ENCODE peak calls at places on chromosomes 1 and 21, in nine cellular contexts. One of them, this sample, is unnamed.

GRCh38 chr1:167416506-167416905 is 101.8 kb downstream of the CD247 start:
- DNase-seq in amygdala: no peak
- DNase-seq in cardiac muscle cell: no peak
- DNase-seq in activated T-helper 1 cell treated with anti-CD3 and anti-CD28 coated beads, Interleukin-2, amount 50 U/mL, for 16 hours: no peak
- DNase-seq in left colon: no peak
- DNase-seq in H9: no peak
- DNase-seq in neural crest cell: no peak
- DNase-seq in ELF-1: peak; percentile 64
- DNase-seq in MV-4-11: no peak
- DNase-seq in this sample: no peak

GRCh38 chr1:192580351-192580962 is 4.9 kb downstream of the RGS1 start:
- DNase-seq in activated T-helper 1 cell treated with anti-CD3 and anti-CD28 coated beads, Interleukin-2, amount 50 U/mL, for 16 hours: no peak
- DNase-seq in H9: no peak
- DNase-seq in neural crest cell: no peak
- DNase-seq in cardiac muscle cell: peak; percentile 77
- DNase-seq in amygdala: no peak
- DNase-seq in ELF-1: no peak
- DNase-seq in left colon: no peak
- DNase-seq in MV-4-11: peak; percentile 34
- DNase-seq in this sample: peak; percentile 16

GRCh38 chr1:37262439-37263170 is 211.8 kb upstream of the ZC3H12A start:
- DNase-seq in amygdala: peak; percentile 13
- DNase-seq in ELF-1: no peak
- DNase-seq in cardiac muscle cell: no peak
- DNase-seq in MV-4-11: no peak
- DNase-seq in activated T-helper 1 cell treated with anti-CD3 and anti-CD28 coated beads, Interleukin-2, amount 50 U/mL, for 16 hours: no peak
- DNase-seq in left colon: no peak
- DNase-seq in H9: no peak
- DNase-seq in neural crest cell: no peak
- DNase-seq in this sample: no peak

GRCh38 chr1:9805006-9805526 is 18.7 kb downstream of the CLSTN1 start:
- DNase-seq in MV-4-11: no peak
- DNase-seq in neural crest cell: no peak
- DNase-seq in H9: no peak
- DNase-seq in amygdala: no peak
- DNase-seq in activated T-helper 1 cell treated with anti-CD3 and anti-CD28 coated beads, Interleukin-2, amount 50 U/mL, for 16 hours: no peak
- DNase-seq in left colon: no peak
- DNase-seq in cardiac muscle cell: no peak
- DNase-seq in ELF-1: no peak
- DNase-seq in this sample: peak; percentile 7

GRCh38 chr1:183238071-183238470 is 52.0 kb downstream of the LAMC2 start:
- DNase-seq in amygdala: no peak
- DNase-seq in cardiac muscle cell: peak; percentile 24
- DNase-seq in activated T-helper 1 cell treated with anti-CD3 and anti-CD28 coated beads, Interleukin-2, amount 50 U/mL, for 16 hours: no peak
- DNase-seq in neural crest cell: no peak
- DNase-seq in MV-4-11: no peak
- DNase-seq in H9: no peak
- DNase-seq in left colon: no peak
- DNase-seq in ELF-1: no peak
- DNase-seq in this sample: no peak

GRCh38 chr1:119001181-119002018 is 13.3 kb upstream of the TBX15 start:
- DNase-seq in MV-4-11: peak; percentile 30
- DNase-seq in left colon: no peak
- DNase-seq in neural crest cell: no peak
- DNase-seq in cardiac muscle cell: peak; percentile 49
- DNase-seq in ELF-1: no peak
- DNase-seq in activated T-helper 1 cell treated with anti-CD3 and anti-CD28 coated beads, Interleukin-2, amount 50 U/mL, for 16 hours: no peak
- DNase-seq in H9: peak; percentile 46
- DNase-seq in amygdala: no peak
- DNase-seq in this sample: no peak

GRCh38 chr1:174971902-174972301 is 27.8 kb upstream of the CACYBP start:
- DNase-seq in cardiac muscle cell: no peak
- DNase-seq in amygdala: no peak
- DNase-seq in left colon: no peak
- DNase-seq in activated T-helper 1 cell treated with anti-CD3 and anti-CD28 coated beads, Interleukin-2, amount 50 U/mL, for 16 hours: no peak
- DNase-seq in H9: no peak
- DNase-seq in MV-4-11: no peak
- DNase-seq in ELF-1: no peak
- DNase-seq in neural crest cell: no peak
- DNase-seq in this sample: no peak

GRCh38 chr1:181018901-181019681 is 3.6 kb downstream of the STX6 start:
- DNase-seq in MV-4-11: peak; percentile 26
- DNase-seq in activated T-helper 1 cell treated with anti-CD3 and anti-CD28 coated beads, Interleukin-2, amount 50 U/mL, for 16 hours: no peak
- DNase-seq in left colon: no peak
- DNase-seq in neural crest cell: no peak
- DNase-seq in ELF-1: no peak
- DNase-seq in cardiac muscle cell: no peak
- DNase-seq in H9: no peak
- DNase-seq in amygdala: no peak
- DNase-seq in this sample: no peak

GRCh38 chr1:93447481-93448291 is at the start of gene FNBP1L:
- DNase-seq in activated T-helper 1 cell treated with anti-CD3 and anti-CD28 coated beads, Interleukin-2, amount 50 U/mL, for 16 hours: peak; percentile 38
- DNase-seq in MV-4-11: no peak
- DNase-seq in cardiac muscle cell: peak; percentile 78
- DNase-seq in left colon: peak; percentile 85
- DNase-seq in H9: peak; percentile 89
- DNase-seq in neural crest cell: peak; percentile 80
- DNase-seq in ELF-1: peak; percentile 78
- DNase-seq in amygdala: peak; percentile 52
- DNase-seq in this sample: peak; percentile 84

GRCh38 chr1:9066945-9067807 is 2.3 kb downstream of the SLC2A5 start:
- DNase-seq in H9: no peak
- DNase-seq in amygdala: peak; percentile 13
- DNase-seq in ELF-1: no peak
- DNase-seq in cardiac muscle cell: peak; percentile 88
- DNase-seq in activated T-helper 1 cell treated with anti-CD3 and anti-CD28 coated beads, Interleukin-2, amount 50 U/mL, for 16 hours: no peak
- DNase-seq in left colon: peak; percentile 32
- DNase-seq in neural crest cell: no peak
- DNase-seq in MV-4-11: peak; percentile 84
- DNase-seq in this sample: peak; percentile 53

GRCh38 chr1:28594661-28595411 is 2.8 kb downstream of the RAB42 start:
- DNase-seq in cardiac muscle cell: no peak
- DNase-seq in activated T-helper 1 cell treated with anti-CD3 and anti-CD28 coated beads, Interleukin-2, amount 50 U/mL, for 16 hours: no peak
- DNase-seq in ELF-1: peak; percentile 76
- DNase-seq in MV-4-11: no peak
- DNase-seq in H9: peak; percentile 85
- DNase-seq in neural crest cell: no peak
- DNase-seq in left colon: no peak
- DNase-seq in amygdala: no peak
- DNase-seq in this sample: no peak

GRCh38 chr1:167666416-167666815 is 36.4 kb downstream of the RCSD1 start:
- DNase-seq in amygdala: no peak
- DNase-seq in ELF-1: peak; percentile 72
- DNase-seq in activated T-helper 1 cell treated with anti-CD3 and anti-CD28 coated beads, Interleukin-2, amount 50 U/mL, for 16 hours: no peak
- DNase-seq in left colon: no peak
- DNase-seq in MV-4-11: no peak
- DNase-seq in H9: no peak
- DNase-seq in neural crest cell: no peak
- DNase-seq in cardiac muscle cell: peak; percentile 68
- DNase-seq in this sample: no peak

GRCh38 chr1:119080586-119080985 is 59.9 kb downstream of the WARS2 start:
- DNase-seq in cardiac muscle cell: peak; percentile 97
- DNase-seq in amygdala: no peak
- DNase-seq in ELF-1: peak; percentile 82
- DNase-seq in activated T-helper 1 cell treated with anti-CD3 and anti-CD28 coated beads, Interleukin-2, amount 50 U/mL, for 16 hours: no peak
- DNase-seq in MV-4-11: no peak
- DNase-seq in H9: peak; percentile 40
- DNase-seq in left colon: no peak
- DNase-seq in neural crest cell: no peak
- DNase-seq in this sample: no peak

GRCh38 chr1:204128964-204129896 is 22.6 kb downstream of the ETNK2 start:
- DNase-seq in ELF-1: peak; percentile 88
- DNase-seq in H9: peak; percentile 88
- DNase-seq in cardiac muscle cell: peak; percentile 71
- DNase-seq in MV-4-11: peak; percentile 14
- DNase-seq in amygdala: peak; percentile 54
- DNase-seq in activated T-helper 1 cell treated with anti-CD3 and anti-CD28 coated beads, Interleukin-2, amount 50 U/mL, for 16 hours: peak; percentile 38
- DNase-seq in left colon: peak; percentile 66
- DNase-seq in neural crest cell: peak; percentile 70
- DNase-seq in this sample: peak; percentile 73

GRCh38 chr21:37166733-37167132 is 93.7 kb downstream of the TTC3 start:
- DNase-seq in cardiac muscle cell: peak; percentile 20
- DNase-seq in H9: peak; percentile 43
- DNase-seq in MV-4-11: no peak
- DNase-seq in amygdala: no peak
- DNase-seq in neural crest cell: no peak
- DNase-seq in ELF-1: peak; percentile 12
- DNase-seq in left colon: no peak
- DNase-seq in activated T-helper 1 cell treated with anti-CD3 and anti-CD28 coated beads, Interleukin-2, amount 50 U/mL, for 16 hours: no peak
- DNase-seq in this sample: no peak

GRCh38 chr1:93715529-93716126 is 34.0 kb upstream of the BCAR3 start:
- DNase-seq in amygdala: no peak
- DNase-seq in neural crest cell: no peak
- DNase-seq in cardiac muscle cell: no peak
- DNase-seq in MV-4-11: peak; percentile 61
- DNase-seq in H9: no peak
- DNase-seq in activated T-helper 1 cell treated with anti-CD3 and anti-CD28 coated beads, Interleukin-2, amount 50 U/mL, for 16 hours: no peak
- DNase-seq in ELF-1: no peak
- DNase-seq in left colon: no peak
- DNase-seq in this sample: no peak

GRCh38 chr1:41418868-41419583 is 57.8 kb downstream of the FOXO6 start:
- DNase-seq in left colon: peak; percentile 76
- DNase-seq in cardiac muscle cell: peak; percentile 84
- DNase-seq in activated T-helper 1 cell treated with anti-CD3 and anti-CD28 coated beads, Interleukin-2, amount 50 U/mL, for 16 hours: no peak
- DNase-seq in MV-4-11: no peak
- DNase-seq in H9: peak; percentile 58
- DNase-seq in amygdala: no peak
- DNase-seq in ELF-1: no peak
- DNase-seq in neural crest cell: no peak
- DNase-seq in this sample: peak; percentile 79

GRCh38 chr1:44812822-44813543 is 4.7 kb downstream of the BTBD19 start:
- DNase-seq in cardiac muscle cell: no peak
- DNase-seq in ELF-1: peak; percentile 52
- DNase-seq in left colon: peak; percentile 47
- DNase-seq in activated T-helper 1 cell treated with anti-CD3 and anti-CD28 coated beads, Interleukin-2, amount 50 U/mL, for 16 hours: no peak
- DNase-seq in amygdala: no peak
- DNase-seq in MV-4-11: no peak
- DNase-seq in neural crest cell: no peak
- DNase-seq in H9: peak; percentile 57
- DNase-seq in this sample: peak; percentile 11

GRCh38 chr1:205505791-205506190 is 1.3 kb downstream of the CDK18 start:
- DNase-seq in MV-4-11: no peak
- DNase-seq in cardiac muscle cell: no peak
- DNase-seq in ELF-1: no peak
- DNase-seq in neural crest cell: no peak
- DNase-seq in H9: no peak
- DNase-seq in activated T-helper 1 cell treated with anti-CD3 and anti-CD28 coated beads, Interleukin-2, amount 50 U/mL, for 16 hours: no peak
- DNase-seq in amygdala: peak; percentile 35
- DNase-seq in left colon: no peak
- DNase-seq in this sample: peak; percentile 26

GRCh38 chr1:44239961-44240371 is 26.7 kb downstream of the DMAP1 start:
- DNase-seq in H9: no peak
- DNase-seq in amygdala: no peak
- DNase-seq in left colon: no peak
- DNase-seq in MV-4-11: no peak
- DNase-seq in neural crest cell: no peak
- DNase-seq in ELF-1: peak; percentile 36
- DNase-seq in activated T-helper 1 cell treated with anti-CD3 and anti-CD28 coated beads, Interleukin-2, amount 50 U/mL, for 16 hours: no peak
- DNase-seq in cardiac muscle cell: no peak
- DNase-seq in this sample: peak; percentile 44

GRCh38 chr1:30109853-30110252 is 613.5 kb downstream of the MATN1 start:
- DNase-seq in activated T-helper 1 cell treated with anti-CD3 and anti-CD28 coated beads, Interleukin-2, amount 50 U/mL, for 16 hours: no peak
- DNase-seq in H9: no peak
- DNase-seq in left colon: no peak
- DNase-seq in neural crest cell: no peak
- DNase-seq in MV-4-11: no peak
- DNase-seq in ELF-1: no peak
- DNase-seq in amygdala: no peak
- DNase-seq in cardiac muscle cell: peak; percentile 62
- DNase-seq in this sample: no peak

GRCh38 chr1:72601035-72601674 is 318.8 kb upstream of the NEGR1 start:
- DNase-seq in amygdala: no peak
- DNase-seq in left colon: no peak
- DNase-seq in ELF-1: no peak
- DNase-seq in cardiac muscle cell: peak; percentile 57
- DNase-seq in MV-4-11: no peak
- DNase-seq in activated T-helper 1 cell treated with anti-CD3 and anti-CD28 coated beads, Interleukin-2, amount 50 U/mL, for 16 hours: no peak
- DNase-seq in H9: no peak
- DNase-seq in neural crest cell: no peak
- DNase-seq in this sample: no peak

GRCh38 chr1:30340934-30341333 is 382.5 kb downstream of the MATN1 start:
- DNase-seq in left colon: no peak
- DNase-seq in H9: no peak
- DNase-seq in cardiac muscle cell: no peak
- DNase-seq in activated T-helper 1 cell treated with anti-CD3 and anti-CD28 coated beads, Interleukin-2, amount 50 U/mL, for 16 hours: no peak
- DNase-seq in MV-4-11: no peak
- DNase-seq in amygdala: no peak
- DNase-seq in ELF-1: no peak
- DNase-seq in neural crest cell: no peak
- DNase-seq in this sample: no peak

GRCh38 chr1:237875291-237875690 is 15.4 kb downstream of the ZP4 start:
- DNase-seq in activated T-helper 1 cell treated with anti-CD3 and anti-CD28 coated beads, Interleukin-2, amount 50 U/mL, for 16 hours: no peak
- DNase-seq in H9: no peak
- DNase-seq in MV-4-11: no peak
- DNase-seq in amygdala: no peak
- DNase-seq in ELF-1: no peak
- DNase-seq in neural crest cell: no peak
- DNase-seq in left colon: no peak
- DNase-seq in cardiac muscle cell: no peak
- DNase-seq in this sample: no peak

GRCh38 chr1:187853505-187853904 is 1024.8 kb downstream of the PLA2G4A start:
- DNase-seq in MV-4-11: no peak
- DNase-seq in cardiac muscle cell: no peak
- DNase-seq in ELF-1: no peak
- DNase-seq in amygdala: no peak
- DNase-seq in activated T-helper 1 cell treated with anti-CD3 and anti-CD28 coated beads, Interleukin-2, amount 50 U/mL, for 16 hours: no peak
- DNase-seq in neural crest cell: no peak
- DNase-seq in H9: no peak
- DNase-seq in left colon: no peak
- DNase-seq in this sample: no peak

GRCh38 chr1:221635305-221635704 is 106.6 kb downstream of the DUSP10 start:
- DNase-seq in H9: no peak
- DNase-seq in MV-4-11: no peak
- DNase-seq in left colon: no peak
- DNase-seq in neural crest cell: no peak
- DNase-seq in amygdala: no peak
- DNase-seq in ELF-1: no peak
- DNase-seq in cardiac muscle cell: no peak
- DNase-seq in activated T-helper 1 cell treated with anti-CD3 and anti-CD28 coated beads, Interleukin-2, amount 50 U/mL, for 16 hours: no peak
- DNase-seq in this sample: no peak

GRCh38 chr1:21622466-21623315 is 46.5 kb downstream of the RAP1GAP start:
- DNase-seq in left colon: peak; percentile 77
- DNase-seq in neural crest cell: peak; percentile 22
- DNase-seq in amygdala: no peak
- DNase-seq in MV-4-11: no peak
- DNase-seq in cardiac muscle cell: peak; percentile 20
- DNase-seq in activated T-helper 1 cell treated with anti-CD3 and anti-CD28 coated beads, Interleukin-2, amount 50 U/mL, for 16 hours: peak; percentile 32
- DNase-seq in ELF-1: no peak
- DNase-seq in H9: peak; percentile 59
- DNase-seq in this sample: peak; percentile 71

GRCh38 chr1:30686236-30686635 is 37.1 kb downstream of the MATN1 start:
- DNase-seq in MV-4-11: no peak
- DNase-seq in left colon: no peak
- DNase-seq in amygdala: no peak
- DNase-seq in neural crest cell: no peak
- DNase-seq in cardiac muscle cell: no peak
- DNase-seq in activated T-helper 1 cell treated with anti-CD3 and anti-CD28 coated beads, Interleukin-2, amount 50 U/mL, for 16 hours: no peak
- DNase-seq in ELF-1: no peak
- DNase-seq in H9: no peak
- DNase-seq in this sample: no peak

GRCh38 chr1:74733616-74734484 is 898 bp downstream of the TYW3 start:
- DNase-seq in H9: no peak
- DNase-seq in cardiac muscle cell: peak; percentile 81
- DNase-seq in amygdala: peak; percentile 30
- DNase-seq in MV-4-11: peak; percentile 82
- DNase-seq in ELF-1: peak; percentile 40
- DNase-seq in left colon: peak; percentile 9
- DNase-seq in neural crest cell: peak; percentile 12
- DNase-seq in activated T-helper 1 cell treated with anti-CD3 and anti-CD28 coated beads, Interleukin-2, amount 50 U/mL, for 16 hours: peak; percentile 8
- DNase-seq in this sample: peak; percentile 15

GRCh38 chr1:18299441-18300338 is 181.0 kb upstream of the KLHDC7A start:
- DNase-seq in activated T-helper 1 cell treated with anti-CD3 and anti-CD28 coated beads, Interleukin-2, amount 50 U/mL, for 16 hours: no peak
- DNase-seq in neural crest cell: peak; percentile 13
- DNase-seq in cardiac muscle cell: peak; percentile 22
- DNase-seq in MV-4-11: no peak
- DNase-seq in amygdala: no peak
- DNase-seq in ELF-1: peak; percentile 54
- DNase-seq in H9: peak; percentile 74
- DNase-seq in left colon: peak; percentile 25
- DNase-seq in this sample: no peak

GRCh38 chr1:154609398-154610380 is 1.7 kb upstream of the ADAR start:
- DNase-seq in ELF-1: peak; percentile 73
- DNase-seq in MV-4-11: no peak
- DNase-seq in amygdala: no peak
- DNase-seq in neural crest cell: no peak
- DNase-seq in H9: peak; percentile 90
- DNase-seq in left colon: peak; percentile 18
- DNase-seq in activated T-helper 1 cell treated with anti-CD3 and anti-CD28 coated beads, Interleukin-2, amount 50 U/mL, for 16 hours: peak; percentile 36
- DNase-seq in cardiac muscle cell: no peak
- DNase-seq in this sample: peak; percentile 27

This sample was measured in transverse colon.